ENCODE peak calls at places on chromosomes 6 and 20, in four cellular contexts. M is ovary, F is transverse colon, B is sigmoid colon. Q is an unnamed sample.

GRCh38 chr20:50259705-50260479 is 69.3 kb downstream of the CEBPB start:
- DNase-seq in B (no peak), M (no peak), F (peak; percentile 59), Q (peak; percentile 84)

GRCh38 chr6:52405243-52405642 is 14.9 kb upstream of the EFHC1 start:
- DNase-seq in B (no peak), F (no peak), M (no peak), Q (no peak)

GRCh38 chr6:127119361-127120108 is 1.1 kb downstream of the RSPO3 start:
- DNase-seq in M (peak; percentile 14), B (peak; percentile 66), F (no peak), Q (no peak)

GRCh38 chr20:57473246-57474042 is 51.5 kb downstream of the CTCFL start:
- DNase-seq in M (no peak), F (no peak), B (peak; percentile 80), Q (peak; percentile 56)

GRCh38 chr6:39891976-39892375 is 42.3 kb downstream of the MOCS1 start:
- DNase-seq in M (no peak), F (no peak), B (no peak), Q (no peak)

GRCh38 chr20:16560661-16561060 is 12.6 kb downstream of the KIF16B start:
- DNase-seq in B (no peak), M (no peak), F (no peak), Q (no peak)

GRCh38 chr20:38245753-38246152 is 14.8 kb downstream of the KIAA1755 start:
- DNase-seq in B (peak; percentile 91), F (no peak), M (peak; percentile 64), Q (no peak)

GRCh38 chr6:95169790-95170189 is 407.5 kb upstream of the MANEA start:
- DNase-seq in F (no peak), B (no peak), M (no peak), Q (no peak)

GRCh38 chr20:3681352-3681930 is 369 bp downstream of the ADAM33 start:
- DNase-seq in M (no peak), F (no peak), B (peak; percentile 66), Q (no peak)

GRCh38 chr20:23049933-23050838 is 714 bp upstream of the THBD start:
- DNase-seq in B (peak; percentile 72), M (peak; percentile 47), F (no peak), Q (peak; percentile 83)

GRCh38 chr6:145848555-145848954 is 34.0 kb upstream of the FBXO30 start:
- DNase-seq in B (no peak), M (no peak), F (no peak), Q (no peak)
- TF ChIP-seq POLR2A in B (no peak), M (no peak), F (no peak), Q (no peak)

GRCh38 chr6:44132476-44132875 is 5.1 kb downstream of the TMEM63B start:
- DNase-seq in B (no peak), F (peak; percentile 74), M (no peak), Q (no peak)

GRCh38 chr6:44131880-44132279 is 4.5 kb downstream of the TMEM63B start:
- DNase-seq in M (no peak), B (no peak), F (peak; percentile 75), Q (no peak)

GRCh38 chr6:44133981-44134711 is 6.8 kb downstream of the TMEM63B start:
- DNase-seq in M (no peak), B (no peak), F (no peak), Q (no peak)

GRCh38 chr6:44135173-44135748 is 7.9 kb downstream of the TMEM63B start:
- DNase-seq in F (no peak), B (no peak), M (no peak), Q (no peak)

DNA sequence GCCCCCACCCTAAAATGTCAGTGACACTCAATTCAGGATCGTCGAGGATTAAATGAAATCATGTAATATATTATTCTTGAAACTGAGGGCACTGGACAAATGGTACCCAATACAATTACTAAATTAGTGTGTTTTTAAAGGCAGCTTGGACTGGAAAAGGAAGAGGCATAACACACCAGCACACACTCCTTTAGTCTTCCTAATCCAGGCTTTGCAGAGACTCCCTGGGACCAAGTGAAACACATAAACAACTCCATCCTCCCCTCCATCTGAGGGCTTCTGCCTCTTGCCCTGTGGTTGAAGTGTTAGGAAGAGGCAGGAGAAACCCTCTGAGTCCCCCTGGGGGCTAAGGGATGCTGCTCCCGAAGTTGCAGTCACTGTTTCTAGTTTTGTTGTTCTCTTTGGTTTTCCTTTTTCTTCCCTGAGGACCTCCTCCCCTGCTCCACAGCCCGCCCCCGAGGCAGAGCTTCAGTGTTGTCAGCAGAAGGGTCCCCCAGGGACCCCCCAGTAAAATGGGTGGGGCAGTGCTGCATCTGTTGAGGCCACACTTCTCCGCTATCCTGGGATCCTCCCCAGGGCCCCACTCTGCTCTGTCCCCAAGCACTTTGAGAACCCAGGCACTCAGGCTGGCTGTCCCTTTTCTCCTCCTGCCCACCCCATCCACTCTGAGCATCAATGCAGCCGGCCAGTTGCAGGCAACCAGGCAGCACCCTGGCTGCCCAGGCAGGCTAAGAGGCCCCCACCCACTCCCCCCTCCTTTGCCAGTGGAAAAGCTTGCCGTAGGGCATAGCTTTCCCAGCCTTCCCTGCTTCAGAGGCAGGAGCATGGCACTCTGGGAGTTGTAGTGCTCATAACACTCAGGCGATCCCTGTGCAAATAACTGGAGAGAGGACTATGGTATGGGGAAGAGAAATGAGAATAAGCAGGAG is 5.9 kb downstream of the TMEM63B start:
- DNase-seq in F (peak; percentile 69), M (peak; percentile 52), B (peak; percentile 80), Q (no peak)
- H3K4me3 ChIP-seq in F (no peak overlapping the region), M (no peak overlapping the region), B (no peak overlapping the region), Q (peak overlapping the region; percentile 20)

GRCh38 chr6:157457787-157458186 is 76.8 kb downstream of the ZDHHC14 start:
- DNase-seq in M (no peak), B (no peak), F (no peak), Q (no peak)

GRCh38 chr6:157459327-157459726 is 78.3 kb downstream of the ZDHHC14 start:
- DNase-seq in B (no peak), M (no peak), F (no peak), Q (no peak)

GRCh38 chr6:157462956-157463742 is 82.2 kb downstream of the ZDHHC14 start:
- DNase-seq in B (no peak), M (no peak), F (no peak), Q (no peak)

GRCh38 chr6:157460182-157460999 is 79.4 kb downstream of the ZDHHC14 start:
- DNase-seq in F (no peak), B (no peak), M (no peak), Q (no peak)

DNA sequence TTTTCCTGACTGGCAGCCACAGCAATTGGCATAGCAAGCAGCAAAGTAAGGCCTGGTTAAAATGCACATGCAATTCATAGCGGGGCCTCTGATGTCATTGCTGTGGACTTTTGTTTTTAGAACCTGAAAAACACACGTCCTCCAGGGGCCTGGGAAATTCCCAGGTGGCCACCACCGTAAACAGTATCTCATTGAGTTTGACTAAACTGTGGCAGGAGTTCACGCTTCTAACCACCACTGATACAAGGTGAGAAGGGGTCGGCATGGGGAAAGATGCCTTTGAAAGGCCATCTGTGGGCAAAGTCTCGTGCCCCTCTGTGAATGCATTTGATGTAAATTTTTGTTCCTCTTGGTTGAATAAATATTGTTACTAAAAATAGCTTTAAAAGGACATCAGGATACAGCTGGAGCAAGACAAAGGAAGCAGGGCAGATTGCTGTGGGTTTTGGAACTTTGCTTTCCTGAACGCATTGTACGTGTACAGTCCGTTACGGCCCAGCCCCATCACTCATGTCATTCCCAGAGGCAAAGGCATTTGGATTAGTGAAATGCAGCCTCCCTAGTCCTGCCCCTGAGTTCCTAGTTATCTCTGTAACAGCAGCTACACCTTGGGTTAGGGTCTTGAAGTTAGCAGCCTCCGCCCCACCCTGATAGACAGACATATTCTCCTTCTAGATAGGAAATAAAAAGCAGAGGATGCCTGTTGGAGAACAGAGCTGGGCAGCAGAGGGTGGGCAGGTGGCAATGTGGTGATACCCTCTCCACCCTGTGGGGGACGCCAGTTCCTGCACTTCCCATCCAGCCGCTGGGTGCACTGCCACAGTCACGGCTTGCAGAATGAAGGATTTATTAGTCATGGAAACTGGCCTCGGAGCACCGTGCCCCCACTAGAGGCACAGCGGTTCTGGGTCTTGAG is 80.3 kb downstream of the ZDHHC14 start:
- DNase-seq in B (no peak), F (peak; percentile 31), M (no peak), Q (no peak)
- TF ChIP-seq EP300 in B (no peak), F (no peak), M (no peak), Q (no peak)

GRCh38 chr6:157562997-157563396 is 182.0 kb downstream of the ZDHHC14 start:
- DNase-seq in F (no peak), B (no peak), M (no peak), Q (no peak)
- TF ChIP-seq POLR2A in F (no peak), B (no peak), M (no peak), Q (no peak)

DNA sequence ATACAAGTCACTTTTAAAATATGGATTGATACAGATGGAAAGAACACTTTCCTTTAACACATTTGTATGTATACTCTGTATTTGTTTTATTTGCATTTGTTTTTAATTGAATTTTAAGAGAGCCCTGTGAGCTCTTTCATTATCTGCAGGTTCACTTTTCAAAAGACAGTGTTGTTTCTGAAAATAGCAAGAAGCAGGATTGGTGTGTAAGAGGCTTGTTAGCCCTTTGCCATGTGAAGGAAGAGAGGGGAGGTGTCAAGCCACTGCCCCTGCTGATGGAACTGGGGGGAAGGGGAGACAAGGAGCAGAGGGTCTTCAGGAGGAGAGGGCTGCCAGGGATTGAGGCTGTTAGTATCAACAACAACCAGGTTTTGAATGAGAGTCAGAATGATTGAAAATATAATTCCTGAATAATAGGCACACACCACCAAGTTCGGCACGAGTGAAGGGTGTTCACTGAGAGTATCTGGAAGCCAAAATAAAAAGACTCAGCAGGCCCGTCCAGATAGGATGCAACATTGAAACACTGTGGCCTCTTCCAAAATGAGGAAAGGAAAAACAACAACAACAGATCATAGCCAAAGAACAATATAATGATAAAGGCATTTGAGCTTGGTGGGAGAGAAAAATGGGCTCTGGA is 12.6 kb upstream of the PBOV1 start:
- DNase-seq in M (no peak), B (no peak), F (no peak), Q (no peak)
- H3K4me3 ChIP-seq in M (no peak overlapping the region), B (no peak overlapping the region), F (no peak overlapping the region), Q (no peak overlapping the region)